ENCODE peak calls at places on chromosomes 1 and 21, in five cellular contexts. U is transverse colon, Z is IMR-90, L is A549, X is HCT116. S is an unnamed sample.
A peak's percentile ranks its signal among the peaks of the same experiment; 100 is the strongest.

GRCh38 chr1:150484861-150485260 is 2.4 kb upstream of the TARS2 start:
- DNase-seq in U (no peak), Z (peak; percentile 24), L (no peak), X (no peak), S (no peak)

GRCh38 chr1:243924188-243924587 is 74.1 kb upstream of the AKT3 start:
- DNase-seq in U (no peak), Z (peak; percentile 67), L (no peak), X (no peak), S (no peak)

GRCh38 chr1:227318852-227319607 is 738 bp upstream of the CDC42BPA start:
- DNase-seq in U (peak; percentile 43), Z (peak; percentile 56), L (peak; percentile 51), X (no peak), S (peak; percentile 49)

GRCh38 chr1:219784660-219785391 is 143.5 kb downstream of the SLC30A10 start:
- DNase-seq in U (no peak), Z (peak; percentile 21), L (no peak), X (no peak), S (no peak)

GRCh38 chr21:36111238-36111637 is 23.6 kb upstream of the CBR3 start:
- DNase-seq in U (no peak), Z (no peak), L (no peak), X (no peak), S (peak; percentile 51)

GRCh38 chr1:2230781-2231666 is 2.9 kb downstream of the SKI start:
- DNase-seq in U (peak; percentile 55), Z (no peak), L (no peak), X (no peak), S (no peak)

GRCh38 chr1:206700445-206701036 is 15.8 kb downstream of the MAPKAPK2 start:
- DNase-seq in U (no peak), Z (peak; percentile 65), L (no peak), X (no peak), S (no peak)

GRCh38 chr1:17886361-17886760 is 131.2 kb downstream of the ACTL8 start:
- DNase-seq in U (no peak), Z (no peak), L (no peak), X (no peak), S (no peak)

GRCh38 chr21:21151231-21151630 is 153.0 kb downstream of the NCAM2 start:
- DNase-seq in U (no peak), Z (no peak), L (no peak), X (no peak), S (no peak)

GRCh38 chr21:41737656-41738324 is 29.1 kb downstream of the RIPK4 start:
- DNase-seq in U (no peak), Z (no peak), L (no peak), X (no peak), S (no peak)

GRCh38 chr1:195481293-195481692 is 1126.9 kb downstream of the KCNT2 start:
- DNase-seq in U (no peak), Z (no peak), L (no peak), X (no peak), S (no peak)

GRCh38 chr1:8856689-8857412 is 21.6 kb downstream of the ENO1 start:
- DNase-seq in U (no peak), Z (no peak), L (no peak), X (no peak), S (peak; percentile 55)

GRCh38 chr1:14055442-14056225 is 355.6 kb downstream of the PRDM2 start:
- DNase-seq in U (no peak), Z (no peak), L (no peak), X (peak; percentile 4), S (no peak)

GRCh38 chr1:38272515-38272914 is 225.9 kb upstream of the POU3F1 start:
- DNase-seq in U (no peak), Z (no peak), L (no peak), X (no peak), S (no peak)

GRCh38 chr1:71037066-71037465 is 10.6 kb downstream of the PTGER3 start:
- DNase-seq in U (no peak), Z (no peak), L (no peak), X (no peak), S (no peak)

GRCh38 chr1:59026472-59026948 is 242.7 kb upstream of the JUN start:
- DNase-seq in U (no peak), Z (peak; percentile 74), L (no peak), X (no peak), S (no peak)

GRCh38 chr1:18530567-18531502 is 50.1 kb downstream of the KLHDC7A start:
- DNase-seq in U (peak; percentile 31), Z (no peak), L (no peak), X (peak; percentile 21), S (no peak)

GRCh38 chr1:209646558-209646957 is 5.7 kb downstream of the LAMB3 start:
- DNase-seq in U (no peak), Z (peak; percentile 63), L (no peak), X (no peak), S (no peak)

GRCh38 chr1:209642817-209643216 is 9.4 kb downstream of the LAMB3 start:
- DNase-seq in U (peak; percentile 70), Z (no peak), L (no peak), X (no peak), S (no peak)

GRCh38 chr1:209641216-209642181 is 10.7 kb downstream of the LAMB3 start:
- DNase-seq in U (peak; percentile 56), Z (no peak), L (no peak), X (no peak), S (peak; percentile 78)

GRCh38 chr1:209645574-209646452 is 6.4 kb downstream of the LAMB3 start:
- DNase-seq in U (no peak), Z (no peak), L (no peak), X (no peak), S (no peak)

GRCh38 chr1:209643295-209644020 is 8.8 kb downstream of the LAMB3 start:
- DNase-seq in U (no peak), Z (no peak), L (no peak), X (no peak), S (no peak)
- H3K27ac ChIP-seq in U (peak overlapping the region; percentile 87), Z (peak overlapping the region; percentile 10), L (no peak overlapping the region), X (no peak overlapping the region), S (no peak overlapping the region)

DNA sequence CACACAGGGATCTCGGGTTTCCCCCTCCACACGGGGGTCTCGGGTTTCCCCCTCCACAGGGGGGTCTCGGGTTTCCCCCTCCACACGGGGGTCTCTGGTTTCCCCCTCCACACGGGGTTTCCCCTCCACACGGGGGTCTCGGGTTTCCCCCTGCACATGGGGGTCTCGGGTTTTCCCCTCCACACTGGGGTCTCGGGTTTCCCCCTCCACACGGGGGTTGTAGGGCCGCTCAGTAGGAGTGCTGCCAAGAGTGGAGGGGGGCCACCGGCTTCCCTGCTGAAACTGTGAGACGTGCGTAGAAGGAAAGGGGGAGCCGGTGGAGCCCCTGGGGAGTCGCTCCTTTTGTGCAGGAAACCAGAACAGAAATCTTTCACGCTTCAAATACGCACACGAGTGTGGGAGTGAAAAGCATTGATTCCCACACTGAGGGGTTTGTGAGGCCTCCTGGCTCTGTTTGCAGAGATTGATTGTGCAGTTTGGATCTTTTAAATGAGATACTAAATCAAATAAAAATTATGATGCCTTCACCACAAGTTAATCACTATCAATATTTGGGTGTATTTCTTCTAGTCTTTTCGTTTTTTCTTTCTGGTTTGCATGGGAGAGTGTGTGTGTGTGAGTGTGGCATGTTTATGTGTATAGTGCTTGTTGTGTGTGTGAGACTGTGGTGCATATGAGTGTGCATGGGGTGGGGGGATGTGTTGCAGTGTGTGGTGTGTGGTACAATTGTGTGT is 54.3 kb upstream of the TRAPPC10 start:
- DNase-seq in U (no peak), Z (no peak), L (no peak), X (no peak), S (no peak)
- TF ChIP-seq POLR2A in U (no peak), Z (no peak), L (no peak), X (no peak), S (no peak)

DNA sequence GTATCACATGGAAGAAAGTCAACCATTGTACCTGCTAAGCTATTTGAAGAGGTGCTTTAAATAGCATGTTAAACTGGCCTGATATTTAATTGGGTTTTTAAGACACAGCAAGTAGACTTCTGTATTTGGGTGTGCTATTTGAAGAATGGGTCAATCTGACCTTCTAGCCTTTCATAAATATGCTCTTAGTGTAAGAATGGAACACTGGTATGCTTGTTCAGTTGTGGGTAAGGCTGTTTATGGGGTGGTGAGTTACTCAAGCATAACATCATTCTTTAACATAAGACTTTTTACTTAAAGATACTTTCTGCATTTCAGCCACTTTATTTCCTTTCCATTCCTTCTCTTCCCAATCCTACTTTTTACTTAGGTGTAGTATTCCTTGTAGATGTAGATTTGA is 21.4 kb downstream of the AHCYL1 start:
- DNase-seq in U (no peak), Z (peak; percentile 72), L (no peak), X (no peak), S (no peak)
- H3K27ac ChIP-seq in U (peak overlapping the region; percentile 89), Z (no peak overlapping the region), L (peak overlapping the region; percentile 88), X (no peak overlapping the region), S (peak overlapping the region; percentile 84)

DNA sequence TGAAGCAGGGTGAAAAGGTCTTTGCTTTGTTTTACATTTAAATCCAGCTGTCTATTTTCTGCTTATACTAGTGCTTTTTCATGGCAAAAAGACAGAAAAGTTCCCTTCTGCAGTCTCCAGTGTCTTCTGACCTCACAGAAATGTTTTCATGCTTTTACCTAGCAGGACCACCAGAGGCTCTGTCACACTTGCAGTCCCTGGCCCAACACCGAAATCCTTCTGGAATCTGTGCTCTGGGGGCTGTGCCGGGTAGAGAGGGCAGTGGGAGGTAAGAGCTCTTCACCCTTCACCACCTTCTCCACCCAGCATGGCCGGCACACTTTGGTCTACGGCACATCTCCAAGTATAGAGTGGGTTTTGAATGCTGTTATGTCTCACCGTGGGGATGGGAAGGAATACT is 20.8 kb downstream of the GNAT2 start:
- DNase-seq in U (no peak), Z (no peak), L (no peak), X (no peak), S (no peak)
- TF ChIP-seq POLR2A in U (no peak), Z (no peak), L (no peak), X (no peak), S (no peak)

GRCh38 chr21:44785620-44786344 is 15.8 kb downstream of the UBE2G2 start:
- DNase-seq in U (no peak), Z (peak; percentile 75), L (no peak), X (no peak), S (peak; percentile 56)
- H3K27ac ChIP-seq in U (no peak overlapping the region), Z (no peak overlapping the region), L (no peak overlapping the region), X (no peak overlapping the region), S (peak overlapping the region; percentile 50)

DNA sequence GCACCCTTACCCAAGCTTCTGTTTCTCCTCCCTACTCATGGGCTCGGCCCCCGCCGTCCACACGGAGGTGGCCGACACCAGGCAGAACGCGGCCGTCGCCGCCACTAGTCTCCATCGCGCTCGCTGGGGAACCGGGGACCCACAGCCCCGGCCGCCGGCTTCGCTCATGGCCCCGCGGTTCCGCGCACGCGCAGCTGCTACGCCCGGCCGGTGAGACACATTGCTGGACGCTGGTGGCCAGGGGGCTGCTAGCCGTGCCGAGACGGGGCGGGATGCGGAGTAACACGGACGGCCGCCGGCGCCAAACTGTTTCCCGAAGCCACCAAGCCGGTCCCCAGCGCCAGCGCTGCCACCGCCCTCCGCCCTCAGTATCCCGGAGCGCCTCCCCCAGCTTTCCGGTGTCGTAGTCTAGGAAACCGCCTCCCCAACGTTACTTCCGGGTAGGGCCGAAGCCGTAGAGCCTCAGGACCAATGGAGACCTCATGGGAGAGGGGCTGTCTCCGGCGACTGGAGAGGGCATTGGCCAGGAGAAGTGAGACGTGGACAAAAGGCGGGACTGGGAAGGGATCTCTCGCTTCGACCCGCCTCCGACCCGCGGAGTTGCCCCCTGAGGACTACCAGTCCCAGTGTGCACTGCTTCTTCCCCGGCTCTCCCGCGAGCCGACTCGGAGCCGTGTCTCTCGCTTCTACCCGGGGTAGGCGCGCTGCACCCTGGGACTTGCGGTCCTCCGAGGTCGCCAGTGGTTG is at the start of gene EDEM3:
- DNase-seq in U (peak; percentile 98), Z (peak; percentile 99), L (peak; percentile 98), X (peak; percentile 97), S (peak; percentile 99)
- TF ChIP-seq POLR2A in U (peak; percentile 97), Z (peak; percentile 85), L (peak; percentile 78), X (peak; percentile 45), S (peak; percentile 98)

S was measured in thyroid gland.